ENCODE peak calls at places on chromosomes 1 and 21, in eight cellular contexts. A is CD4-positive, alpha-beta T cell; D is fibroblast of lung; P is Panc1; H is neural progenitor cell; E is GM10248; C is GM13976; X is adrenal gland. G is an unnamed sample.
A peak's percentile ranks its signal among the peaks of the same experiment; 100 is the strongest.

GRCh38 chr1:116322752-116323405 is 50.2 kb upstream of the ATP1A1 start:
- DNase-seq in E (no peak), A (no peak), C (no peak), H (no peak), D (no peak), P (no peak), X (no peak), G (no peak)

GRCh38 chr1:107480548-107480947 is 339.7 kb downstream of the NTNG1 start:
- DNase-seq in X (no peak), P (no peak), D (peak; percentile 38), H (no peak), C (peak; percentile 53), E (peak; percentile 38), A (no peak), G (no peak)

GRCh38 chr1:97209381-97209780 is 487.8 kb downstream of the PTBP2 start:
- DNase-seq in H (no peak), E (no peak), C (no peak), A (no peak), D (peak; percentile 14), P (no peak), X (no peak), G (peak; percentile 44)

GRCh38 chr1:163202833-163203451 is at the start of gene RGS5:
- DNase-seq in C (no peak), A (no peak), D (peak; percentile 74), H (peak; percentile 77), X (no peak), E (no peak), P (no peak), G (no peak)

GRCh38 chr1:52920791-52921291 is 699 bp downstream of the ECHDC2 start:
- DNase-seq in X (peak; percentile 43), H (no peak), A (no peak), P (no peak), D (peak; percentile 19), C (no peak), E (no peak), G (no peak)

GRCh38 chr1:184915463-184916080 is 58.7 kb downstream of the NIBAN1 start:
- DNase-seq in D (peak; percentile 34), X (no peak), A (no peak), P (no peak), E (no peak), H (no peak), C (no peak), G (no peak)

GRCh38 chr1:180917306-180918065 is 4.8 kb downstream of the KIAA1614 start:
- DNase-seq in A (no peak), X (no peak), D (peak; percentile 20), H (peak; percentile 69), P (no peak), C (no peak), E (no peak), G (no peak)

GRCh38 chr21:38817371-38818335 is 11.9 kb downstream of the ETS2 start:
- DNase-seq in D (peak; percentile 79), A (no peak), X (peak; percentile 78), E (no peak), P (no peak), C (no peak), H (no peak), G (peak; percentile 85)

GRCh38 chr1:113534875-113535274 is 144.6 kb downstream of the MAGI3 start:
- DNase-seq in E (no peak), D (no peak), X (no peak), P (no peak), A (no peak), H (no peak), C (no peak), G (peak; percentile 64)

GRCh38 chr1:226920446-226920894 is 19.6 kb upstream of the COQ8A start:
- DNase-seq in A (no peak), P (no peak), D (no peak), C (no peak), H (no peak), E (no peak), X (peak; percentile 95), G (no peak)

GRCh38 chr1:62735491-62736171 is 47.4 kb upstream of the DOCK7 start:
- DNase-seq in H (no peak), D (peak; percentile 74), X (no peak), P (no peak), C (no peak), A (no peak), E (no peak), G (peak; percentile 72)

GRCh38 chr1:19735419-19736127 is 64.1 kb downstream of the TMCO4 start:
- DNase-seq in E (no peak), A (no peak), H (no peak), D (peak; percentile 98), P (no peak), X (peak; percentile 96), C (no peak), G (peak; percentile 100)

GRCh38 chr1:155835548-155835947 is 21.5 kb downstream of the GON4L start:
- DNase-seq in H (peak; percentile 3), A (no peak), E (no peak), C (no peak), P (no peak), D (no peak), X (no peak), G (no peak)

GRCh38 chr1:41615316-41615715 is 130.8 kb upstream of the EDN2 start:
- DNase-seq in E (no peak), P (no peak), H (no peak), X (no peak), C (no peak), A (no peak), D (no peak), G (no peak)

GRCh38 chr1:183073320-183073719 is 50.1 kb downstream of the LAMC1 start:
- DNase-seq in C (no peak), X (no peak), A (no peak), E (no peak), P (no peak), H (no peak), D (no peak), G (no peak)

GRCh38 chr1:48697066-48697707 is 79.5 kb downstream of the BEND5 start:
- DNase-seq in C (peak; percentile 57), E (peak; percentile 54), P (peak; percentile 30), D (no peak), X (peak; percentile 53), H (peak; percentile 71), A (peak; percentile 31), G (peak; percentile 41)

GRCh38 chr21:29077651-29078090 is 4.2 kb upstream of the CCT8 start:
- DNase-seq in P (no peak), H (no peak), A (no peak), D (peak; percentile 26), C (no peak), X (peak; percentile 41), E (no peak), G (peak; percentile 50)

GRCh38 chr1:241167121-241167619 is 189.8 kb downstream of the RGS7 start:
- DNase-seq in P (no peak), E (no peak), H (no peak), D (no peak), X (no peak), C (no peak), A (no peak), G (no peak)

GRCh38 chr21:41445465-41445862 is 19.4 kb downstream of the MX1 start:
- DNase-seq in H (no peak), P (no peak), X (no peak), A (no peak), E (no peak), C (no peak), D (no peak), G (no peak)

GRCh38 chr21:41449613-41450012 is 23.6 kb downstream of the MX1 start:
- DNase-seq in P (no peak), X (no peak), C (no peak), E (no peak), A (no peak), H (no peak), D (no peak), G (no peak)

GRCh38 chr21:41444703-41445464 is 18.8 kb downstream of the MX1 start:
- DNase-seq in E (no peak), X (no peak), H (no peak), P (no peak), C (no peak), A (no peak), D (no peak), G (no peak)

GRCh38 chr21:41446571-41446970 is 20.5 kb downstream of the MX1 start:
- DNase-seq in A (no peak), H (no peak), X (no peak), C (no peak), P (no peak), E (no peak), D (no peak), G (no peak)

GRCh38 chr21:41447356-41447755 is 21.3 kb downstream of the MX1 start:
- DNase-seq in C (no peak), E (no peak), X (no peak), D (no peak), P (no peak), A (no peak), H (no peak), G (no peak)
- TF ChIP-seq CTCF in C (no peak), E (no peak), X (no peak), D (no peak), P (no peak), A (no peak), H (no peak), G (no peak)

DNA sequence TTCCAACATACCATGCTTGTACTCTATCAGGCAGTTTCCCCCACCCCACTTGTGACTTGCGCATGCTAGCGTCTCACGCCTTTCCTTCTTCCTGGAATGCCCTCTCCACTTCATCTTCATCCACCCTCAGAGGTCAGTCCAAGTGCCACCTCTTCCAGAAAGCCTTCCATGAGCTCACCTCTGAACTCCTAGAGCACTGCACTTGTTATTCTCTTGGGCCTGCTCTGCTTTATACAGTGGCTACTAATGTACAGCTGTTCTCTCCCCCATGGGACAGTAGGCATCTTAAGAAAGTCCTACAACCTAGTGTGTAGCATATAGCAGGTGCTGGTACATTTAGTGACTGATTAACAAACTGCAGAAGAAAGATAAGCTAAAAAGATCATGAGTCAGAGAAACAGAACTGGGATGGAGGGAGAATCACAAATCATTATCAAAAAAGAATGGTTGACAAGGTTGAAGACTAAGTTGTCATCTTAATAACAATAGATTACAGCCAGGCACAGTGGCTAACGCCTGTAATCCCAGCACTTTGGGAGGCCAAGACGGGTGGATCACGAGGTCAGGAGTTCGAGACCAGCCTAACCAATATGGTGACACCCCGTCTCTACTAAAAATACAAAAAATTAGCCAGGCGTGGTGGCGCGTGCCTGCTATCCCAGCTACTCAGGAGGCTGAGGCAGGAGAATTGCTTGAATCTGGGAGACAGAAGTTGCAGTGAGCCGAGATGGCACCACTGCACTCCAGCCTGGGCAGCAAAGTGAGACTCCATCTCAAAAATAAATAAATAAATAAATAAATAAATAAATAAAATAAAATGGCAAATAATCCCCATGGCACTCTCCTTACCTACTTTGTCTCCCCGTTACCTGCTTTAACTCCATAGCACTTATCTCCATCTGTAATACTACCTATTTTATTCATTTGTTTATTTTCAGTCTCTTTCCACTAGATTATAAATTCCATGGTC is 16.3 kb upstream of the TSPAN1 start:
- DNase-seq in E (no peak), H (no peak), C (no peak), D (no peak), A (no peak), P (no peak), X (no peak), G (no peak)
- TF ChIP-seq CTCF in E (no peak), H (no peak), C (no peak), D (no peak), A (no peak), P (no peak), X (no peak), G (no peak)

GRCh38 chr21:30408782-30409494 is 13.1 kb downstream of the KRTAP13-1 start:
- DNase-seq in P (no peak), E (no peak), X (no peak), H (peak; percentile 89), D (peak; percentile 9), A (no peak), C (no peak), G (peak; percentile 84)
- TF ChIP-seq CTCF in P (peak; percentile 31), E (no peak), X (no peak), H (peak; percentile 67), D (no peak), A (no peak), C (peak; percentile 16), G (peak; percentile 50)

GRCh38 chr1:198902616-198903140 is 263.8 kb downstream of the PTPRC start:
- DNase-seq in D (no peak), H (peak; percentile 11), P (no peak), A (no peak), E (no peak), C (no peak), X (no peak), G (no peak)
- TF ChIP-seq CTCF in D (no peak), H (no peak), P (no peak), A (no peak), E (no peak), C (no peak), X (no peak), G (no peak)

G was measured in fibroblast of mammary gland.